ENCODE peak calls at places on chromosomes 7 and 10, in six cellular contexts. I is mammary epithelial cell; F is neuronal stem cell; E is naive thymus-derived CD4-positive, alpha-beta T cell; N is endothelial cell of umbilical vein; B is adipocyte. P is an unnamed sample.

GRCh38 chr10:33260403-33261239 is 73.8 kb downstream of the NRP1 start:
- DNase-seq in N (peak; percentile 40), F (no peak), E (no peak), I (no peak), B (no peak), P (no peak)

GRCh38 chr7:127654404-127655392 is 2.7 kb downstream of the SND1 start:
- DNase-seq in N (no peak), I (peak; percentile 10), F (no peak), B (peak; percentile 70), E (no peak), P (no peak)

GRCh38 chr10:92567952-92568600 is 5.8 kb downstream of the IDE start:
- DNase-seq in E (no peak), F (no peak), N (peak; percentile 32), I (peak; percentile 65), B (peak; percentile 57), P (no peak)

GRCh38 chr10:58697691-58698090 is 185.0 kb downstream of the BICC1 start:
- DNase-seq in I (no peak), E (no peak), B (no peak), F (no peak), N (no peak), P (no peak)

GRCh38 chr7:142485617-142486226 is 227.9 kb upstream of the PRSS58 start:
- DNase-seq in F (no peak), N (no peak), E (no peak), B (no peak), I (no peak), P (no peak)

GRCh38 chr10:100167521-100168312 is 18.1 kb downstream of the ERLIN1 start:
- DNase-seq in E (no peak), B (no peak), F (no peak), I (no peak), N (no peak), P (no peak)

GRCh38 chr7:74306737-74307469 is 17.7 kb downstream of the CLIP2 start:
- DNase-seq in E (no peak), B (peak; percentile 59), N (peak; percentile 69), F (no peak), I (peak; percentile 75), P (no peak)

GRCh38 chr7:139821349-139822115 is 7.5 kb upstream of the TBXAS1 start:
- DNase-seq in B (no peak), I (no peak), E (no peak), F (no peak), N (no peak), P (no peak)

GRCh38 chr10:125629758-125630376 is 53.1 kb downstream of the TEX36 start:
- DNase-seq in F (no peak), B (peak; percentile 33), I (peak; percentile 46), E (no peak), N (peak; percentile 81), P (no peak)

GRCh38 chr7:26620352-26620751 is 244.0 kb downstream of the SKAP2 start:
- DNase-seq in F (no peak), I (no peak), N (no peak), E (no peak), B (no peak), P (no peak)

GRCh38 chr7:159020987-159021386 is 123.7 kb downstream of the VIPR2 start:
- DNase-seq in I (no peak), E (no peak), F (no peak), N (no peak), B (no peak), P (no peak)

GRCh38 chr7:39527951-39528350 is 38.3 kb upstream of the YAE1 start:
- DNase-seq in N (no peak), B (no peak), E (no peak), F (no peak), I (no peak), P (no peak)

GRCh38 chr7:43735802-43736603 is 6.7 kb upstream of the COA1 start:
- DNase-seq in I (no peak), E (no peak), F (no peak), B (peak; percentile 23), N (no peak), P (no peak)

GRCh38 chr7:149456770-149457421 is 4.0 kb downstream of the ZNF777 start:
- DNase-seq in B (no peak), N (no peak), E (no peak), I (peak; percentile 31), F (no peak), P (peak; percentile 22)

GRCh38 chr10:117548191-117548668 is 5.7 kb downstream of the EMX2 start:
- DNase-seq in I (no peak), F (no peak), N (no peak), B (no peak), E (no peak), P (no peak)

GRCh38 chr7:26483843-26484242 is 192.2 kb downstream of the SNX10 start:
- DNase-seq in F (no peak), N (no peak), B (no peak), E (no peak), I (no peak), P (no peak)

GRCh38 chr7:42945821-42946615 is 13.8 kb downstream of the MRPL32 start:
- DNase-seq in N (no peak), B (peak; percentile 17), E (peak; percentile 40), I (no peak), F (no peak), P (no peak)

GRCh38 chr10:690227-691161 is 1.0 kb upstream of the DIP2C start:
- DNase-seq in N (no peak), F (no peak), B (no peak), E (no peak), I (peak; percentile 4), P (no peak)

GRCh38 chr7:139036901-139037300 is 1.1 kb upstream of the ZC3HAV1L start:
- DNase-seq in B (no peak), E (no peak), I (peak; percentile 40), N (no peak), F (no peak), P (no peak)

GRCh38 chr10:132232981-132233380 is 46.2 kb downstream of the DPYSL4 start:
- DNase-seq in E (no peak), F (no peak), I (no peak), N (no peak), B (no peak), P (no peak)
- H3K4me1 ChIP-seq in E (peaks cover 10% of the 10 kb centered on the region), F (peaks cover 10% of the 10 kb centered on the region), I (peaks cover 4% of the 10 kb centered on the region), N (no peaks in the 10 kb centered on the region), B (no peaks in the 10 kb centered on the region), P (peaks cover 4% of the 10 kb centered on the region)

GRCh38 chr7:128936798-128937197 is 929 bp upstream of the IRF5 start:
- DNase-seq in B (no peak), I (no peak), N (no peak), E (no peak), F (no peak), P (no peak)
- H3K4me1 ChIP-seq in B (peaks cover 6% of the 10 kb centered on the region), I (peaks cover 12% of the 10 kb centered on the region), N (peaks cover 7% of the 10 kb centered on the region), E (peaks cover 14% of the 10 kb centered on the region), F (peaks cover 3% of the 10 kb centered on the region), P (peaks cover 6% of the 10 kb centered on the region)

GRCh38 chr7:132509667-132510066 is 66.6 kb downstream of the PLXNA4 start:
- DNase-seq in N (no peak), E (no peak), F (no peak), I (no peak), B (no peak), P (no peak)
- H3K4me1 ChIP-seq in N (no peaks in the 10 kb centered on the region), E (peaks cover 11% of the 10 kb centered on the region), F (peaks cover 7% of the 10 kb centered on the region), I (no peaks in the 10 kb centered on the region), B (no peaks in the 10 kb centered on the region), P (no peaks in the 10 kb centered on the region)

DNA sequence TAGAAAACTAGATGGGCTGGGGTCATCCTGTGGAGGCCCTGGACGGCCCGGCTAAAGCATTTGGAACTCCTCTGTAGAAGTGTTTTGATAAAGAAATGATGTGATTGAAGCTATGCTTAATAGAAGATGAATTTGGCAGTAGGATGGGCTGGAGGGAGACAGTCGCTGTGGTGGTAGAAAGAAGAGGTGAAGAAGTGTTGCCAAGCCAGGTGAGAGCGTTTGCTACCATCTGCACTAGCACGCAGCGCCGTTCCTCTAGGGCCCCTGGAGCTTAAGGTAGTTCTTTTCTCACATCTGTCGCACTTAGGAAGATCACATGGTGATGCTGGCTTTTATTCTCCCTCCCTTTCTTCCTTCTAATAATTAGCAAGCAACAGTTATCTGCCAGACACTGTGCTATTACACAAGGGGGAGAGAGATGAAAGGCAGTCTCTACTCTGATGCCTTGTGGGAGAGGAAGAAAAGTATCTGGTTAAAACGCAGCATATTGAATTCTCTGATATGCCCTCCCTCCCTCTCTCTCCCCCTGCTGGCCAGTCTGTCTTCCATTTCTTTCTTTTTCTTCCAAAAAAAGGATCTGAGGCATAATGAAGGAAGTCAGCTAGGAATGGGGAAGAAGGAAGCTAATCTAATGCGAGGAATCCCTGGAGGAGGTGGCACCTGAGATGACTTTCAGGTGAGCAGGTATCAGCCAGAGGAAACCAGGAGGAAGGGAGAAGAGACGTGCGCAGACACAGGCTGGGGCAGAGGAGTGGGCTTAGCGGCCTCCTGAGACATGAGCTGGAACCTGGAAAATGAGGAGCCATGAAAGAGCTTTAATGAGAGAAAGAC is 162.3 kb upstream of the KLF14 start:
- DNase-seq in E (no peak), B (peak; percentile 60), I (no peak), N (no peak), F (no peak), P (no peak)
- H3K4me1 ChIP-seq in E (peaks cover 29% of the 10 kb centered on the region), B (peaks cover 73% of the 10 kb centered on the region), I (peaks cover 83% of the 10 kb centered on the region), N (peaks cover 73% of the 10 kb centered on the region), F (peaks cover 11% of the 10 kb centered on the region), P (peaks cover 9% of the 10 kb centered on the region)

GRCh38 chr7:82179311-82179710 is 264.3 kb downstream of the CACNA2D1 start:
- DNase-seq in F (no peak), B (no peak), I (no peak), N (no peak), E (no peak), P (no peak)
- H3K4me1 ChIP-seq in F (peaks cover 2% of the 10 kb centered on the region), B (no peaks in the 10 kb centered on the region), I (no peaks in the 10 kb centered on the region), N (no peaks in the 10 kb centered on the region), E (no peaks in the 10 kb centered on the region), P (peaks cover 2% of the 10 kb centered on the region)